ENCODE peak calls at places on chromosome 15, in four cellular contexts. One of them, this sample, is unnamed. For H3K36me3 and H3K27me3, the result is how much of the 10 kb centered on the place peaks cover.

GRCh38 chr15:60079210-60079609 is 75.1 kb downstream of the FOXB1 start:
- ATAC-seq in Panc1: peak
- ATAC-seq in K562: no peak
- ATAC-seq in HCT116: peak
- ATAC-seq in this sample: no peak

GRCh38 chr15:46312133-46312740 is 677.4 kb downstream of the SQOR start:
- ATAC-seq in Panc1: peak
- ATAC-seq in K562: peak
- ATAC-seq in HCT116: peak
- ATAC-seq in this sample: peak

GRCh38 chr15:89888214-89888804 is 5.5 kb downstream of the AP3S2 start:
- ATAC-seq in Panc1: peak
- ATAC-seq in K562: peak
- ATAC-seq in HCT116: peak
- ATAC-seq in this sample: no peak

GRCh38 chr15:60553163-60553562 is 74.2 kb upstream of the ICE2 start:
- ATAC-seq in Panc1: no peak
- ATAC-seq in K562: no peak
- ATAC-seq in HCT116: no peak
- ATAC-seq in this sample: no peak

GRCh38 chr15:99228120-99228770 is 21.1 kb downstream of the TTC23 start:
- ATAC-seq in Panc1: no peak
- ATAC-seq in K562: no peak
- ATAC-seq in HCT116: no peak
- ATAC-seq in this sample: no peak

GRCh38 chr15:89445553-89445952 is 50.8 kb downstream of the RHCG start:
- ATAC-seq in Panc1: no peak
- ATAC-seq in K562: no peak
- ATAC-seq in HCT116: no peak
- ATAC-seq in this sample: no peak

GRCh38 chr15:96586901-96587300 is 256.4 kb downstream of the NR2F2 start:
- ATAC-seq in Panc1: no peak
- ATAC-seq in K562: no peak
- ATAC-seq in HCT116: no peak
- ATAC-seq in this sample: no peak

GRCh38 chr15:51093488-51093864 is 1.2 kb downstream of the TNFAIP8L3 start:
- ATAC-seq in Panc1: no peak
- ATAC-seq in K562: no peak
- ATAC-seq in HCT116: no peak
- ATAC-seq in this sample: no peak

GRCh38 chr15:81410318-81410753 is 36.3 kb upstream of the TMC3 start:
- ATAC-seq in Panc1: peak
- ATAC-seq in K562: peak
- ATAC-seq in HCT116: peak
- ATAC-seq in this sample: peak

GRCh38 chr15:32870240-32871033 is 152.6 kb downstream of the GREM1 start:
- ATAC-seq in Panc1: no peak
- ATAC-seq in K562: peak
- ATAC-seq in HCT116: peak
- ATAC-seq in this sample: peak

GRCh38 chr15:75193272-75193671 is 8.4 kb upstream of the C15orf39 start:
- ATAC-seq in Panc1: no peak
- ATAC-seq in K562: no peak
- ATAC-seq in HCT116: no peak
- ATAC-seq in this sample: no peak

GRCh38 chr15:88904808-88905327 is 8.3 kb downstream of the MFGE8 start:
- ATAC-seq in Panc1: peak
- ATAC-seq in K562: peak
- ATAC-seq in HCT116: peak
- ATAC-seq in this sample: peak

GRCh38 chr15:65082303-65082958 is 5.9 kb downstream of the KBTBD13 start:
- ATAC-seq in Panc1: no peak
- ATAC-seq in K562: peak
- ATAC-seq in HCT116: no peak
- ATAC-seq in this sample: no peak

GRCh38 chr15:51647128-51647562 is 24.6 kb upstream of the DMXL2 start:
- ATAC-seq in Panc1: no peak
- ATAC-seq in K562: peak
- ATAC-seq in HCT116: no peak
- ATAC-seq in this sample: no peak

GRCh38 chr15:98139337-98139736 is 178.8 kb downstream of the ARRDC4 start:
- ATAC-seq in Panc1: no peak
- ATAC-seq in K562: no peak
- ATAC-seq in HCT116: no peak
- ATAC-seq in this sample: no peak

GRCh38 chr15:100029045-100029444 is 295.8 kb upstream of the LYSMD4 start:
- ATAC-seq in Panc1: no peak
- ATAC-seq in K562: no peak
- ATAC-seq in HCT116: no peak
- ATAC-seq in this sample: no peak

GRCh38 chr15:44529864-44530604 is 6.9 kb upstream of the EIF3J start:
- ATAC-seq in Panc1: peak
- ATAC-seq in K562: peak
- ATAC-seq in HCT116: peak
- ATAC-seq in this sample: no peak

GRCh38 chr15:87527416-87527815 is 729.1 kb downstream of the NTRK3 start:
- ATAC-seq in Panc1: no peak
- ATAC-seq in K562: no peak
- ATAC-seq in HCT116: no peak
- ATAC-seq in this sample: no peak

GRCh38 chr15:82810863-82811421 is 1.5 kb downstream of the WHAMM start:
- ATAC-seq in Panc1: no peak
- ATAC-seq in K562: no peak
- ATAC-seq in HCT116: no peak
- ATAC-seq in this sample: no peak

GRCh38 chr15:85541744-85542143 is 161.3 kb downstream of the AKAP13 start:
- ATAC-seq in Panc1: peak
- ATAC-seq in K562: no peak
- ATAC-seq in HCT116: no peak
- ATAC-seq in this sample: no peak

GRCh38 chr15:75483106-75483505 is 31.6 kb upstream of the SIN3A start:
- ATAC-seq in Panc1: no peak
- ATAC-seq in K562: no peak
- ATAC-seq in HCT116: no peak
- ATAC-seq in this sample: no peak

GRCh38 chr15:93141373-93141790 is 52.4 kb upstream of the RGMA start:
- ATAC-seq in Panc1: no peak
- ATAC-seq in K562: no peak
- ATAC-seq in HCT116: no peak
- ATAC-seq in this sample: no peak

GRCh38 chr15:63308491-63308890 is 31.1 kb downstream of the APH1B start:
- ATAC-seq in Panc1: no peak
- ATAC-seq in K562: no peak
- ATAC-seq in HCT116: no peak
- ATAC-seq in this sample: no peak

GRCh38 chr15:63312286-63312685 is 34.9 kb downstream of the APH1B start:
- ATAC-seq in Panc1: no peak
- ATAC-seq in K562: no peak
- ATAC-seq in HCT116: no peak
- ATAC-seq in this sample: no peak

GRCh38 chr15:63313866-63314265 is 36.5 kb downstream of the APH1B start:
- ATAC-seq in Panc1: no peak
- ATAC-seq in K562: no peak
- ATAC-seq in HCT116: no peak
- ATAC-seq in this sample: no peak

GRCh38 chr15:63308947-63309346 is 31.5 kb downstream of the APH1B start:
- ATAC-seq in Panc1: no peak
- ATAC-seq in K562: no peak
- ATAC-seq in HCT116: no peak
- ATAC-seq in this sample: no peak

DNA sequence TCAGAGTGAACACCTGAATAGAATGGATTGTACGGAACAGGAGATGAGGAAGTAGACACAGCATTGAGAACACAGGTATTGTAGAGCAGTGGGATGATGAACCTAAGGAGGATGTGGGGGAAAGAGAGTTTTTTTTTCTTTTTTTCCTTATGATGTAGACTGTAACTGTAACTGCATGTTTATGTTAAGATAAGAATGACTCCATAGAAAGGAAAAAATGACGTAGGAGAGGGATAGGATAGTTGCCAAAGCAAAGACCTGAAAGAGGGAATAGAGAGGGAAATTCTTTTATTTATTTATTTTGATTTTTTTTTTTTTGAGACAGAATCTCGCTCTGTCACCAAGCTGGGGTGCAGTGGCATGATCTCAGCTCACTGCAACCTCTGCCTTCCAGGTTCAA is 33.2 kb downstream of the APH1B start:
- ATAC-seq in Panc1: no peak
- ATAC-seq in K562: no peak
- ATAC-seq in HCT116: no peak
- ATAC-seq in this sample: no peak
- H3K36me3 ChIP-seq in Panc1: under half
- H3K36me3 ChIP-seq in K562: under half
- H3K36me3 ChIP-seq in HCT116: under half
- H3K36me3 ChIP-seq in this sample: under half

GRCh38 chr15:68073576-68074288 is 19.6 kb downstream of the PIAS1 start:
- ATAC-seq in Panc1: no peak
- ATAC-seq in K562: no peak
- ATAC-seq in HCT116: no peak
- ATAC-seq in this sample: no peak
- H3K27me3 ChIP-seq in Panc1: under half
- H3K27me3 ChIP-seq in K562: under half
- H3K27me3 ChIP-seq in HCT116: under half
- H3K27me3 ChIP-seq in this sample: under half

DNA sequence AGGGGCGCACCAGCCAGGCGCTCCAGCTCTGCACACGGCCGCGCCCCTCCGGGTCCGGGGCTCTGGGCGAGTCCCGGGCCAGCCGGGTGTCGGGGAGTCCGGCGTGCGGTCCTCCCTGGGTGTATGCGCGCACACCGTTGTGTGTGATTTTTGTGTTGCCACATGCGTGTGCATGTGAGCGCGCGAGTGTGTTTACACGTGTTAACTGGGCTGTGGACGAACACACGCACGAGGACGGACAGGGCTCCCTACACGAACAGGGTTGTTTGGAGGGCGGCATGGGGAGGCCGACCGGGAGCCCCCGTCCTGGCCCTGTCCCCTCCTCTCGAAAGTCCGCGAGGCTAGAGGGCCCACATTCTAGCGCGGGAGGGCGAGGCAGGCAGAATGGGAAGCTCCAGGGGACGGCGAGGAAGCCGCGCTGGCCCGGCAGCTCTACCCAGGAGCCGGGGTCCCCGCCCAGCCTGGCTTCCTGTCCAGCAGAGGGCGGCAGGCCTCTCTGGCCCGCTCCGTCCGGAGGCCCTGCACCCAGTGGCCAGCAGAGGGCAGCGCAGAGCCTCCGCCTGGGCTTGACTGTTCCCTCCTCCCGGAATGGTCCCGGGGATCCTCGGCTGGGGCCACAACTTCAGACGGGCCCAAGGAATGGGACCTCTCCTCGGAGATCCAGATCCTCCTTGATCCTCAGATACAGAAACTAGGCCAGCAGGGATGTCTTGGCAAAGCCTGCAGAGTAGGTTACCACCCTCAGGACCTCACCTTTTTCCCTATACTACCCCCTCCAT is 611 bp upstream of the LINGO1 start:
- ATAC-seq in Panc1: peak
- ATAC-seq in K562: peak
- ATAC-seq in HCT116: peak
- ATAC-seq in this sample: peak
- TF ChIP-seq POLR2AphosphoS5 in Panc1: peak
- TF ChIP-seq POLR2AphosphoS5 in K562: no peak
- TF ChIP-seq POLR2AphosphoS5 in HCT116: peak
- TF ChIP-seq POLR2AphosphoS5 in this sample: no peak

GRCh38 chr15:78880828-78881227 is 8.1 kb downstream of the MORF4L1 start:
- ATAC-seq in Panc1: no peak
- ATAC-seq in K562: no peak
- ATAC-seq in HCT116: no peak
- ATAC-seq in this sample: no peak
- H3K36me3 ChIP-seq in Panc1: under half
- H3K36me3 ChIP-seq in K562: half or more
- H3K36me3 ChIP-seq in HCT116: under half
- H3K36me3 ChIP-seq in this sample: under half

DNA sequence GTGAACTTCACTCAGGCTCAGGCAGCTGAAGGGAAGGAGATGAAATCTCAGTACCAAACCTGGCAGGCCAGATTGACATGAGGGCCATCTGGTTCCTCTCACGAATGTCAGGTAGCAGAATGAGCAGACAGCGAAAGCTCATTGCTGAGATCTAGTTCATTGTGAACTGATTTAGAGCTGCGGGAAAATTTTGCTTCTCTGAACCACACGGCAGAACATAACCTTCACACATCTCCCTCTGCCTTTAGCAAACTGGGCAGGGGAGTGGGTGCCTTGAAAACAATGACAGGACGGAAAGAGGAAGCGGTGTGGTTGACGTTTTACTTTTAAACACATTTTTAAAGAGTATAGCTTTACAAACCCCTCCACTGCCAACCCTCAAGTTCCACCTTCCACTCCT is 26.2 kb upstream of the GOLGA8B start:
- ATAC-seq in Panc1: no peak
- ATAC-seq in K562: peak
- ATAC-seq in HCT116: no peak
- ATAC-seq in this sample: no peak
- H3K27me3 ChIP-seq in Panc1: under half
- H3K27me3 ChIP-seq in K562: under half
- H3K27me3 ChIP-seq in HCT116: half or more
- H3K27me3 ChIP-seq in this sample: under half

GRCh38 chr15:49987896-49988295 is 131.1 kb downstream of the ATP8B4 start:
- ATAC-seq in Panc1: no peak
- ATAC-seq in K562: no peak
- ATAC-seq in HCT116: no peak
- ATAC-seq in this sample: no peak

GRCh38 chr15:49988766-49989165 is 130.3 kb downstream of the ATP8B4 start:
- ATAC-seq in Panc1: no peak
- ATAC-seq in K562: no peak
- ATAC-seq in HCT116: no peak
- ATAC-seq in this sample: no peak

GRCh38 chr15:49989498-49989897 is 129.5 kb downstream of the ATP8B4 start:
- ATAC-seq in Panc1: no peak
- ATAC-seq in K562: no peak
- ATAC-seq in HCT116: no peak
- ATAC-seq in this sample: peak

GRCh38 chr15:49991587-49991986 is 127.4 kb downstream of the ATP8B4 start:
- ATAC-seq in Panc1: no peak
- ATAC-seq in K562: no peak
- ATAC-seq in HCT116: no peak
- ATAC-seq in this sample: no peak

GRCh38 chr15:49990835-49991540 is 128.0 kb downstream of the ATP8B4 start:
- ATAC-seq in Panc1: no peak
- ATAC-seq in K562: no peak
- ATAC-seq in HCT116: no peak
- ATAC-seq in this sample: no peak
- TF ChIP-seq POLR2AphosphoS5 in Panc1: no peak
- TF ChIP-seq POLR2AphosphoS5 in K562: no peak
- TF ChIP-seq POLR2AphosphoS5 in HCT116: no peak
- TF ChIP-seq POLR2AphosphoS5 in this sample: peak